ENCODE peak calls at places on chromosomes 2 and 18, in six cellular contexts. One of them, this sample, is unnamed.

GRCh38 chr2:12879649-12880048 is 162.9 kb downstream of the TRIB2 start:
- DNase-seq in naive thymus-derived CD4-positive, alpha-beta T cell: no peak
- DNase-seq in mesothelial cell of epicardium: no peak
- DNase-seq in DMS79: no peak
- DNase-seq in NCI-H1105 treated with DMSO at 0.1 percent for 48 hours: no peak
- DNase-seq in NCI-H774: no peak
- DNase-seq in this sample: no peak

GRCh38 chr18:22210331-22210754 is 41.0 kb downstream of the GATA6 start:
- DNase-seq in mesothelial cell of epicardium: no peak
- DNase-seq in NCI-H1105 treated with DMSO at 0.1 percent for 48 hours: no peak
- DNase-seq in NCI-H774: no peak
- DNase-seq in naive thymus-derived CD4-positive, alpha-beta T cell: no peak
- DNase-seq in DMS79: no peak
- DNase-seq in this sample: no peak

GRCh38 chr2:7502306-7502705 is 585.1 kb downstream of the RNF144A start:
- DNase-seq in DMS79: no peak
- DNase-seq in NCI-H1105 treated with DMSO at 0.1 percent for 48 hours: no peak
- DNase-seq in mesothelial cell of epicardium: no peak
- DNase-seq in NCI-H774: no peak
- DNase-seq in naive thymus-derived CD4-positive, alpha-beta T cell: no peak
- DNase-seq in this sample: no peak

GRCh38 chr2:176171331-176172006 is 14.4 kb downstream of the HOXD3 start:
- DNase-seq in mesothelial cell of epicardium: no peak
- DNase-seq in DMS79: no peak
- DNase-seq in NCI-H774: no peak
- DNase-seq in NCI-H1105 treated with DMSO at 0.1 percent for 48 hours: no peak
- DNase-seq in naive thymus-derived CD4-positive, alpha-beta T cell: no peak
- DNase-seq in this sample: no peak

GRCh38 chr2:224563537-224563936 is 21.6 kb downstream of the CUL3 start:
- DNase-seq in naive thymus-derived CD4-positive, alpha-beta T cell: no peak
- DNase-seq in DMS79: no peak
- DNase-seq in NCI-H774: no peak
- DNase-seq in NCI-H1105 treated with DMSO at 0.1 percent for 48 hours: no peak
- DNase-seq in mesothelial cell of epicardium: no peak
- DNase-seq in this sample: no peak

GRCh38 chr2:219119422-219120043 is 41.1 kb downstream of the NHEJ1 start:
- DNase-seq in naive thymus-derived CD4-positive, alpha-beta T cell: peak; percentile 14
- DNase-seq in NCI-H1105 treated with DMSO at 0.1 percent for 48 hours: peak; percentile 41
- DNase-seq in mesothelial cell of epicardium: peak; percentile 65
- DNase-seq in NCI-H774: peak; percentile 25
- DNase-seq in DMS79: peak; percentile 2
- DNase-seq in this sample: peak; percentile 75

GRCh38 chr2:142930835-142931398 is 53.5 kb downstream of the KYNU start:
- DNase-seq in NCI-H774: no peak
- DNase-seq in DMS79: no peak
- DNase-seq in mesothelial cell of epicardium: no peak
- DNase-seq in NCI-H1105 treated with DMSO at 0.1 percent for 48 hours: no peak
- DNase-seq in naive thymus-derived CD4-positive, alpha-beta T cell: no peak
- DNase-seq in this sample: no peak

GRCh38 chr2:120867290-120868231 is 131.9 kb downstream of the GLI2 start:
- DNase-seq in naive thymus-derived CD4-positive, alpha-beta T cell: no peak
- DNase-seq in DMS79: no peak
- DNase-seq in NCI-H1105 treated with DMSO at 0.1 percent for 48 hours: no peak
- DNase-seq in NCI-H774: no peak
- DNase-seq in mesothelial cell of epicardium: peak; percentile 67
- DNase-seq in this sample: no peak